ENCODE peak calls at places on chromosomes 11 and 22, in eight cellular contexts. E is NCI-H1092 treated with DMSO at 0.1 percent for 48 hours; V is stimulated activated CD4-positive, alpha-beta T cell treated with anti-CD3 and anti-CD28 coated beads, Interleukin-15, amount 100 ng/mL, for 24 hours; K is T-cell; D is central memory CD8-positive, alpha-beta T cell; M is AG04450; B is cardiac fibroblast; C is GM03348. Y is an unnamed sample.

GRCh38 chr11:117076941-117077659 is 21.1 kb downstream of the SIK3 start:
- DNase-seq in E (peak), V (no peak), K (no peak), D (no peak), M (no peak), B (no peak), C (no peak), Y (no peak)

GRCh38 chr11:131064373-131064991 is 148.2 kb upstream of the SNX19 start:
- DNase-seq in E (peak), V (peak), K (no peak), D (no peak), M (peak), B (peak), C (peak), Y (no peak)

GRCh38 chr11:88552377-88553029 is 215.0 kb upstream of the CTSC start:
- DNase-seq in E (peak), V (peak), K (peak), D (no peak), M (no peak), B (peak), C (peak), Y (no peak)

GRCh38 chr11:62004473-62004872 is 37.0 kb upstream of the FTH1 start:
- DNase-seq in E (no peak), V (no peak), K (no peak), D (no peak), M (peak), B (peak), C (peak), Y (peak)

GRCh38 chr11:73195191-73196007 is 22.7 kb upstream of the P2RY2 start:
- DNase-seq in E (no peak), V (no peak), K (no peak), D (no peak), M (no peak), B (peak), C (no peak), Y (no peak)

GRCh38 chr11:112734207-112734606 is 227.0 kb upstream of the NCAM1 start:
- DNase-seq in E (no peak), V (no peak), K (no peak), D (no peak), M (no peak), B (peak), C (peak), Y (no peak)

GRCh38 chr11:128290106-128290840 is 297.1 kb downstream of the ETS1 start:
- DNase-seq in E (peak), V (peak), K (peak), D (peak), M (peak), B (peak), C (peak), Y (peak)

GRCh38 chr22:48403521-48403921 is 1424.2 kb downstream of the BRD1 start:
- DNase-seq in E (no peak), V (no peak), K (no peak), D (no peak), M (no peak), B (no peak), C (no peak), Y (peak)

GRCh38 chr11:17746096-17746495 is 11.5 kb downstream of the KCNC1 start:
- DNase-seq in E (no peak), V (no peak), K (no peak), D (no peak), M (no peak), B (no peak), C (no peak), Y (no peak)

GRCh38 chr11:57751676-57752253 is at the start of gene BTBD18:
- DNase-seq in E (no peak), V (no peak), K (no peak), D (no peak), M (no peak), B (peak), C (peak), Y (no peak)

GRCh38 chr11:66951927-66952337 is 6.3 kb downstream of the PC start:
- DNase-seq in E (peak), V (no peak), K (no peak), D (no peak), M (no peak), B (no peak), C (no peak), Y (no peak)

GRCh38 chr11:69442807-69443137 is 38.7 kb upstream of the LINC01488 start:
- DNase-seq in E (peak), V (no peak), K (no peak), D (no peak), M (no peak), B (peak), C (peak), Y (no peak)

Y was measured in right atrium auricular region.